ENCODE peak calls at places on chromosomes 7 and 10, in six cellular contexts. E is spleen, G is AG09309, V is colonic mucosa, P is trophoblast cell, O is dorsolateral prefrontal cortex. A is an unnamed sample.
A peak's percentile ranks its signal among the peaks of the same experiment; 100 is the strongest.

GRCh38 chr10:9081253-9081652 is 1026.8 kb downstream of the GATA3 start:
- DNase-seq in E (no peak), G (no peak), V (no peak), P (no peak), O (no peak), A (peak; percentile 82)

GRCh38 chr10:70536196-70536920 is 57.8 kb downstream of the PALD1 start:
- DNase-seq in E (no peak), G (no peak), V (no peak), P (no peak), O (no peak), A (peak; percentile 68)

GRCh38 chr10:72316748-72317435 is 37.8 kb downstream of the DNAJB12 start:
- DNase-seq in E (peak; percentile 94), G (no peak), V (peak; percentile 88), P (no peak), O (no peak), A (no peak)

GRCh38 chr10:34260904-34261303 is 554.2 kb downstream of the PARD3 start:
- DNase-seq in E (no peak), G (no peak), V (no peak), P (no peak), O (no peak), A (no peak)

GRCh38 chr10:109831846-109832245 is 91.5 kb downstream of the XPNPEP1 start:
- DNase-seq in E (no peak), G (no peak), V (no peak), P (no peak), O (no peak), A (no peak)

GRCh38 chr10:33412261-33413092 is 78.0 kb upstream of the NRP1 start:
- DNase-seq in E (no peak), G (peak; percentile 81), V (no peak), P (peak; percentile 61), O (no peak), A (no peak)

GRCh38 chr10:73932625-73933112 is 21.7 kb downstream of the PLAU start:
- DNase-seq in E (no peak), G (no peak), V (no peak), P (no peak), O (no peak), A (no peak)

GRCh38 chr10:132198381-132199181 is 11.8 kb downstream of the DPYSL4 start:
- DNase-seq in E (peak; percentile 76), G (no peak), V (no peak), P (no peak), O (no peak), A (no peak)

GRCh38 chr10:79092292-79092896 is 23.6 kb downstream of the ZMIZ1 start:
- DNase-seq in E (no peak), G (no peak), V (no peak), P (no peak), O (no peak), A (peak; percentile 57)

GRCh38 chr10:94293344-94293743 is 69.4 kb downstream of the NOC3L start:
- DNase-seq in E (no peak), G (no peak), V (no peak), P (no peak), O (no peak), A (no peak)

GRCh38 chr10:19906108-19906791 is 90.0 kb downstream of the PLXDC2 start:
- DNase-seq in E (no peak), G (no peak), V (no peak), P (no peak), O (no peak), A (no peak)

GRCh38 chr7:134662166-134662870 is 15.7 kb downstream of the BPGM start:
- DNase-seq in E (no peak), G (no peak), V (no peak), P (no peak), O (no peak), A (no peak)

GRCh38 chr7:47190462-47190861 is 391.4 kb downstream of the TNS3 start:
- DNase-seq in E (no peak), G (no peak), V (no peak), P (no peak), O (no peak), A (peak; percentile 62)

GRCh38 chr10:86254081-86254480 is 112.5 kb downstream of the GRID1 start:
- DNase-seq in E (no peak), G (no peak), V (no peak), P (no peak), O (no peak), A (no peak)

GRCh38 chr7:46205478-46205877 is 284.4 kb upstream of the IGFBP3 start:
- DNase-seq in E (no peak), G (no peak), V (peak; percentile 27), P (no peak), O (no peak), A (no peak)

GRCh38 chr10:44517635-44518034 is 132.7 kb upstream of the CXCL12 start:
- DNase-seq in E (no peak), G (no peak), V (no peak), P (no peak), O (no peak), A (peak; percentile 60)

GRCh38 chr10:91410638-91411367 is 659 bp downstream of the HECTD2 start:
- DNase-seq in E (no peak), G (no peak), V (peak; percentile 59), P (no peak), O (peak; percentile 27), A (peak; percentile 49)

GRCh38 chr10:5411941-5412276 is 448 bp upstream of the NET1 start:
- DNase-seq in E (no peak), G (no peak), V (no peak), P (no peak), O (no peak), A (no peak)

GRCh38 chr10:66326876-66327275 is 599.0 kb upstream of the LRRTM3 start:
- DNase-seq in E (no peak), G (no peak), V (no peak), P (no peak), O (no peak), A (no peak)

GRCh38 chr10:12390733-12391132 is 41.4 kb downstream of the CAMK1D start:
- DNase-seq in E (no peak), G (no peak), V (no peak), P (no peak), O (no peak), A (no peak)

GRCh38 chr10:118753331-118753730 is 1.4 kb downstream of the CACUL1 start:
- DNase-seq in E (no peak), G (no peak), V (no peak), P (no peak), O (no peak), A (no peak)

GRCh38 chr7:15495170-15495569 is 66.6 kb downstream of the AGMO start:
- DNase-seq in E (no peak), G (no peak), V (no peak), P (no peak), O (no peak), A (no peak)

GRCh38 chr7:140390466-140391190 is 7.7 kb downstream of the SLC37A3 start:
- DNase-seq in E (peak; percentile 72), G (peak; percentile 14), V (no peak), P (no peak), O (no peak), A (no peak)

DNA sequence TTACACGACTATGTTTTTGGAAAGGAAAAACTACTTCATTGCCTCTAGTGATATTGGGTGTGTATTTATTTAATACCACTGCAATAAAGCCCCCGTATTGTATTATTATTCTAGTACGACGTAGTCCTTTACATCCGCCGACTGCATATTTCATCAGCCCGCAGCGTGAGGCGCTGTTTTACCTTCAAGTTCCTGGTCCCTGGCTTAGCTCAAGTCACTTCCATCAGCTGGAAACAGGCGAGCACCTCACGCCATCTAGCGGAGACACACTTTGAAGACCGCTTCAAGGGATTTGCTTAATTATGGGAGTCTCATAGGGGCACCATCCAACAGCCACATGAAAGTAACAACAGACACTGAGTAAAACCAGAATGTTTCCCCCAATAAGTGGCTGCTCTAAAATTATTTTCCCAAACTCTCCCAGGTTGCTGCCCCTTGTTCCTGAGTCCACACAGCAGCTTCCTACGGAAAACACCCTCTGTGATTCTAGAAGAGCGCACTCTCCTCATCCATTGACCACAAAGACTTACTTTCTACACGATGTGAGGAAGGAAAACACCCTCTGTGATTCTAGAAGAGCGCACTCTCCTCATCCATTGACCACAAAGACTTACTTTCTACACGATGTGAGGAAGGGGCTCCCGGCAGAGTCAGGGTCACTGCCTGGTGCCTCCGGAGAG is 15.7 kb upstream of the ITIH2 start:
- DNase-seq in E (peak; percentile 88), G (peak; percentile 61), V (peak; percentile 79), P (peak; percentile 93), O (peak; percentile 91), A (peak; percentile 96)
- H3K4me3 ChIP-seq in E (no peak overlapping the region), G (no peak overlapping the region), V (no peak overlapping the region), P (no peak overlapping the region), O (no peak overlapping the region), A (no peak overlapping the region)

GRCh38 chr7:101088858-101089529 is 3.7 kb downstream of the TRIM56 start:
- DNase-seq in E (no peak), G (no peak), V (no peak), P (no peak), O (no peak), A (no peak)
- H3K4me3 ChIP-seq in E (no peak overlapping the region), G (no peak overlapping the region), V (no peak overlapping the region), P (no peak overlapping the region), O (no peak overlapping the region), A (no peak overlapping the region)

DNA sequence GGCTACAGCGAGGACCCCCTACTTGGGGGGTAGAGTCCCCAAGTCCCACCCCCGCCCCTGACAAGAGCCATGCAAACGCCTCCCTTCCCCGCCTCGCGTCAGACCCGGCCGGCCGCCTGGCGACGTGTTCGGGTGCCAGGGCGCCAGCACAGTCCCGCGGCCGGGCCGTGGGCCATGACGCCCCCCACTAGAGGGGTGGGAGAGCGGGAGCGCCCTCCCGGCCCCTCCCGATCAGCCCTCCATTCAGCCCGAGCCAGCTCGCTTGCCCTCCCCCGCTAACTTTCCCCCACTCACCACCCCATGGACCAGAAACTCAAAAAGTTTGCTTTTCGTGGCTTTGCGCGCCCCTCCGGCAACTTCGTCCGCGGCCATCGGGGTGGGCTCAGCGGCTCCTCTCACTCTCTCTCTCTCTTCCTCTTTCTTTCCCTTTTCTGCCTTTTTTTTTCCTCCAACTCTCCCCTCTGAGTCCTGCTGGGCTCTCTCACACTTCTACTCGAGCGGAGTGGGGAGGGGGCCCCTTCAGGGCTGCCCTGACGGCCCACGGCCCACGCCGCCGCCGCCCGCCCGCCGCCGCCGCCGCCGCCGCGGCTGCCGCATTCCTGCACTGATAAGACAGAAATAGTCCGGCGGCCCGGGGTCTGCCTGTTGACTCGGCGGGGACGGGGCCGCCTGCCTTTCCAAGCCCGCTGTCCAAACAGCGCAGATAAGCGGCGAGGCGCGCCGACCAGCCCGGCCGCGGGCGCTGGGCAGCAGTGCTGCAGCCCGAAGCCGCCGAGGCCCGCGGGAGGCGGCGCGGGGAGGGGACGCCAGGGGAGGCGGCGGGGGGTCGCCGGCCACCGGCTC is at the start of gene SMARCD3:
- DNase-seq in E (peak; percentile 85), G (no peak), V (peak; percentile 40), P (peak; percentile 34), O (peak; percentile 46), A (peak; percentile 82)
- H3K4me3 ChIP-seq in E (peak within 1 kb of the TSS; percentile 50), G (peak within 1 kb of the TSS; percentile 81), V (peak within 1 kb of the TSS; percentile 47), P (peak within 1 kb of the TSS; percentile 64), O (peak within 1 kb of the TSS; percentile 74), A (peak within 1 kb of the TSS; percentile 35)

GRCh38 chr10:117546020-117546629 is 3.6 kb downstream of the EMX2 start:
- DNase-seq in E (no peak), G (no peak), V (no peak), P (no peak), O (no peak), A (peak; percentile 10)

GRCh38 chr10:117543999-117544728 is 1.6 kb downstream of the EMX2 start:
- DNase-seq in E (no peak), G (no peak), V (no peak), P (no peak), O (no peak), A (peak; percentile 53)

GRCh38 chr10:117544729-117545140 is 2.2 kb downstream of the EMX2 start:
- DNase-seq in E (no peak), G (no peak), V (no peak), P (no peak), O (no peak), A (peak; percentile 42)

GRCh38 chr10:117546630-117547300 is 4.2 kb downstream of the EMX2 start:
- DNase-seq in E (no peak), G (no peak), V (no peak), P (no peak), O (no peak), A (no peak)

GRCh38 chr10:117545141-117546019 is 2.8 kb downstream of the EMX2 start:
- DNase-seq in E (no peak), G (no peak), V (no peak), P (no peak), O (no peak), A (peak; percentile 69)
- H3K4me3 ChIP-seq in E (peak overlapping the region; percentile 0), G (peak overlapping the region; percentile 34), V (no peak overlapping the region), P (no peak overlapping the region), O (peak overlapping the region; percentile 69), A (no peak overlapping the region)